ENCODE peak calls at places on chromosomes 11 and 22, in four cellular contexts. I is kidney glomerular epithelial cell, Q is AML-193, A is astrocyte of the spinal cord. P is an unnamed sample.

GRCh38 chr11:13837286-13837685 is 125.2 kb upstream of the SPON1 start:
- DNase-seq in Q (no peak), I (peak), A (peak), P (peak)

GRCh38 chr11:101126551-101127347 is 2.9 kb downstream of the PGR start:
- DNase-seq in A (peak), Q (no peak), I (peak), P (peak)

GRCh38 chr11:134528453-134528852 is 116.4 kb upstream of the B3GAT1 start:
- DNase-seq in A (no peak), I (no peak), Q (no peak), P (no peak)

GRCh38 chr11:32643526-32643925 is 59.9 kb downstream of the EIF3M start:
- DNase-seq in I (no peak), A (peak), Q (no peak), P (peak)

GRCh38 chr11:43399983-43400630 is 41.4 kb downstream of the TTC17 start:
- DNase-seq in I (no peak), A (peak), Q (no peak), P (peak)

GRCh38 chr11:57459112-57460016 is 964 bp upstream of the RTN4RL2 start:
- DNase-seq in A (no peak), Q (no peak), I (no peak), P (no peak)

GRCh38 chr22:42330953-42331525 is 60.6 kb upstream of the TCF20 start:
- DNase-seq in A (no peak), I (no peak), Q (no peak), P (no peak)

GRCh38 chr11:34501500-34501899 is 12.1 kb downstream of the ELF5 start:
- DNase-seq in A (peak), I (peak), Q (peak), P (peak)

GRCh38 chr11:10885703-10886363 is 28.0 kb upstream of the ZBED5 start:
- DNase-seq in A (peak), I (peak), Q (no peak), P (peak)

GRCh38 chr22:49845241-49845640 is 8.4 kb upstream of the ZBED4 start:
- DNase-seq in A (no peak), Q (no peak), I (no peak), P (no peak)

GRCh38 chr11:8097062-8097814 is 16.2 kb downstream of the TUB start:
- DNase-seq in Q (no peak), I (no peak), A (no peak), P (no peak)

GRCh38 chr11:108009497-108010360 is 1.0 kb downstream of the CUL5 start:
- DNase-seq in A (peak), I (peak), Q (no peak), P (peak)

GRCh38 chr22:45335021-45335818 is 25.5 kb downstream of the FAM118A start:
- DNase-seq in A (no peak), Q (no peak), I (no peak), P (no peak)

GRCh38 chr22:25564320-25564978 is at the start of gene GRK3:
- DNase-seq in A (peak), Q (peak), I (no peak), P (peak)

GRCh38 chr11:105155679-105156078 is 16.1 kb upstream of the CARD18 start:
- DNase-seq in Q (no peak), I (no peak), A (no peak), P (no peak)

GRCh38 chr11:64935634-64936081 is at the start of gene GPHA2:
- DNase-seq in Q (no peak), A (peak), I (no peak), P (no peak)

GRCh38 chr11:15673408-15673811 is 558.7 kb downstream of the INSC start:
- DNase-seq in A (no peak), I (no peak), Q (no peak), P (no peak)

GRCh38 chr11:114440971-114441810 is 1.9 kb downstream of the REXO2 start:
- DNase-seq in A (no peak), Q (no peak), I (no peak), P (no peak)

GRCh38 chr22:50081426-50082196 is 3.6 kb downstream of the MLC1 start:
- DNase-seq in I (no peak), A (no peak), Q (no peak), P (no peak)

GRCh38 chr11:29405305-29405704 is 611.5 kb downstream of the KCNA4 start:
- DNase-seq in Q (no peak), A (no peak), I (no peak), P (no peak)

GRCh38 chr11:11588890-11589289 is 32.9 kb downstream of the GALNT18 start:
- DNase-seq in A (no peak), I (no peak), Q (no peak), P (no peak)

GRCh38 chr11:24312464-24313238 is 184.2 kb upstream of the LUZP2 start:
- DNase-seq in I (no peak), Q (no peak), A (peak), P (peak)

GRCh38 chr22:36026741-36027140 is 1.9 kb downstream of the RBFOX2 start:
- DNase-seq in A (peak), Q (no peak), I (peak), P (peak)

GRCh38 chr11:118305726-118306125 is 1.2 kb downstream of the CD3E start:
- DNase-seq in Q (no peak), A (no peak), I (no peak), P (no peak)

GRCh38 chr22:35205956-35206355 is 51.3 kb upstream of the HMGXB4 start:
- DNase-seq in A (peak), Q (no peak), I (peak), P (peak)

GRCh38 chr11:91788764-91789163 is 435.9 kb upstream of the FAT3 start:
- DNase-seq in Q (no peak), A (no peak), I (no peak), P (no peak)

GRCh38 chr11:67453816-67454732 is 1.1 kb upstream of the CABP4 start:
- DNase-seq in A (no peak), Q (no peak), I (no peak), P (no peak)

GRCh38 chr11:96049426-96049825 is 125.5 kb upstream of the MTMR2 start:
- DNase-seq in Q (no peak), A (peak), I (no peak), P (peak)

GRCh38 chr22:44314425-44315067 is 1.8 kb upstream of the SHISAL1 start:
- DNase-seq in I (no peak), Q (no peak), A (no peak), P (no peak)

GRCh38 chr22:46122511-46122971 is 27.8 kb upstream of the PPARA start:
- DNase-seq in Q (peak), A (no peak), I (no peak), P (no peak)

GRCh38 chr11:86717817-86718501 is 45.5 kb upstream of the ME3 start:
- DNase-seq in I (peak), Q (no peak), A (no peak), P (no peak)

GRCh38 chr11:41177791-41178190 is 281.7 kb downstream of the LRRC4C start:
- DNase-seq in I (no peak), A (no peak), Q (no peak), P (no peak)

GRCh38 chr11:12163181-12163841 is 52.9 kb downstream of the MICAL2 start:
- DNase-seq in Q (no peak), I (peak), A (peak), P (peak)

P was measured in fibroblast of lung.